ENCODE peak calls at places on chromosome X, in nine cellular contexts. One of them, this sample, is unnamed.

GRCh38 chrX:102599084-102599949 is at the start of gene ARMCX5:
- DNase-seq in aorta: peak; percentile 81
- DNase-seq in tibial nerve: peak; percentile 44
- DNase-seq in heart right ventricle: peak; percentile 74
- DNase-seq in cardiac muscle cell: peak; percentile 82
- DNase-seq in pancreas: peak; percentile 66
- DNase-seq in HCT116: peak; percentile 84
- DNase-seq in hepatocyte: peak; percentile 89
- DNase-seq in suprapubic skin: peak; percentile 75
- DNase-seq in this sample: peak; percentile 43

GRCh38 chrX:153983321-153983729 is 10.8 kb downstream of the TMEM187 start:
- DNase-seq in aorta: no peak
- DNase-seq in tibial nerve: no peak
- DNase-seq in heart right ventricle: no peak
- DNase-seq in cardiac muscle cell: no peak
- DNase-seq in pancreas: no peak
- DNase-seq in HCT116: no peak
- DNase-seq in hepatocyte: no peak
- DNase-seq in suprapubic skin: no peak
- DNase-seq in this sample: no peak

GRCh38 chrX:40094900-40095587 is 2.7 kb downstream of the BCOR start:
- DNase-seq in aorta: no peak
- DNase-seq in tibial nerve: no peak
- DNase-seq in heart right ventricle: no peak
- DNase-seq in cardiac muscle cell: no peak
- DNase-seq in pancreas: no peak
- DNase-seq in HCT116: no peak
- DNase-seq in hepatocyte: no peak
- DNase-seq in suprapubic skin: no peak
- DNase-seq in this sample: no peak

GRCh38 chrX:46653482-46653881 is 79.9 kb downstream of the CHST7 start:
- DNase-seq in aorta: no peak
- DNase-seq in tibial nerve: no peak
- DNase-seq in heart right ventricle: no peak
- DNase-seq in cardiac muscle cell: peak; percentile 23
- DNase-seq in pancreas: no peak
- DNase-seq in HCT116: no peak
- DNase-seq in hepatocyte: peak; percentile 16
- DNase-seq in suprapubic skin: no peak
- DNase-seq in this sample: no peak

GRCh38 chrX:139828830-139829229 is 104.0 kb downstream of the ATP11C start:
- DNase-seq in aorta: no peak
- DNase-seq in tibial nerve: no peak
- DNase-seq in heart right ventricle: no peak
- DNase-seq in cardiac muscle cell: no peak
- DNase-seq in pancreas: no peak
- DNase-seq in HCT116: no peak
- DNase-seq in hepatocyte: no peak
- DNase-seq in suprapubic skin: no peak
- DNase-seq in this sample: no peak

GRCh38 chrX:107677501-107677901 is 49.2 kb downstream of the PRPS1 start:
- DNase-seq in aorta: no peak
- DNase-seq in tibial nerve: no peak
- DNase-seq in heart right ventricle: no peak
- DNase-seq in cardiac muscle cell: peak; percentile 29
- DNase-seq in pancreas: no peak
- DNase-seq in HCT116: no peak
- DNase-seq in hepatocyte: no peak
- DNase-seq in suprapubic skin: no peak
- DNase-seq in this sample: no peak

GRCh38 chrX:132491191-132491590 is 2.4 kb upstream of the MBNL3 start:
- DNase-seq in aorta: no peak
- DNase-seq in tibial nerve: no peak
- DNase-seq in heart right ventricle: no peak
- DNase-seq in cardiac muscle cell: no peak
- DNase-seq in pancreas: no peak
- DNase-seq in HCT116: no peak
- DNase-seq in hepatocyte: peak; percentile 19
- DNase-seq in suprapubic skin: no peak
- DNase-seq in this sample: no peak

GRCh38 chrX:138791551-138791950 is 80.0 kb upstream of the FGF13 start:
- DNase-seq in aorta: no peak
- DNase-seq in tibial nerve: no peak
- DNase-seq in heart right ventricle: no peak
- DNase-seq in cardiac muscle cell: no peak
- DNase-seq in pancreas: no peak
- DNase-seq in HCT116: no peak
- DNase-seq in hepatocyte: no peak
- DNase-seq in suprapubic skin: no peak
- DNase-seq in this sample: no peak

GRCh38 chrX:94058728-94059382 is 384.8 kb downstream of the FAM133A start:
- DNase-seq in aorta: no peak
- DNase-seq in tibial nerve: no peak
- DNase-seq in heart right ventricle: peak; percentile 3
- DNase-seq in cardiac muscle cell: peak; percentile 62
- DNase-seq in pancreas: no peak
- DNase-seq in HCT116: no peak
- DNase-seq in hepatocyte: peak; percentile 76
- DNase-seq in suprapubic skin: no peak
- DNase-seq in this sample: no peak

GRCh38 chrX:122856205-122856604 is 327.9 kb upstream of the GRIA3 start:
- DNase-seq in aorta: no peak
- DNase-seq in tibial nerve: no peak
- DNase-seq in heart right ventricle: no peak
- DNase-seq in cardiac muscle cell: no peak
- DNase-seq in pancreas: no peak
- DNase-seq in HCT116: no peak
- DNase-seq in hepatocyte: no peak
- DNase-seq in suprapubic skin: no peak
- DNase-seq in this sample: no peak

GRCh38 chrX:120671963-120672362 is 42.1 kb upstream of the C1GALT1C1 start:
- DNase-seq in aorta: no peak
- DNase-seq in tibial nerve: no peak
- DNase-seq in heart right ventricle: no peak
- DNase-seq in cardiac muscle cell: no peak
- DNase-seq in pancreas: no peak
- DNase-seq in HCT116: no peak
- DNase-seq in hepatocyte: no peak
- DNase-seq in suprapubic skin: no peak
- DNase-seq in this sample: no peak

GRCh38 chrX:1106478-1107210 is 105.8 kb downstream of the CRLF2 start:
- DNase-seq in aorta: no peak
- DNase-seq in tibial nerve: no peak
- DNase-seq in heart right ventricle: no peak
- DNase-seq in cardiac muscle cell: no peak
- DNase-seq in pancreas: no peak
- DNase-seq in HCT116: no peak
- DNase-seq in hepatocyte: no peak
- DNase-seq in suprapubic skin: no peak
- DNase-seq in this sample: no peak

GRCh38 chrX:8815460-8816065 is 14.4 kb upstream of the FAM9A start:
- DNase-seq in aorta: no peak
- DNase-seq in tibial nerve: no peak
- DNase-seq in heart right ventricle: peak; percentile 13
- DNase-seq in cardiac muscle cell: peak; percentile 77
- DNase-seq in pancreas: no peak
- DNase-seq in HCT116: peak; percentile 2
- DNase-seq in hepatocyte: peak; percentile 66
- DNase-seq in suprapubic skin: no peak
- DNase-seq in this sample: no peak

GRCh38 chrX:106170318-106170717 is 2.2 kb downstream of the PWWP3B start:
- DNase-seq in aorta: no peak
- DNase-seq in tibial nerve: no peak
- DNase-seq in heart right ventricle: no peak
- DNase-seq in cardiac muscle cell: peak; percentile 46
- DNase-seq in pancreas: no peak
- DNase-seq in HCT116: peak; percentile 8
- DNase-seq in hepatocyte: peak; percentile 21
- DNase-seq in suprapubic skin: no peak
- DNase-seq in this sample: no peak

GRCh38 chrX:82816572-82816971 is 691.5 kb upstream of the POU3F4 start:
- DNase-seq in aorta: no peak
- DNase-seq in tibial nerve: no peak
- DNase-seq in heart right ventricle: no peak
- DNase-seq in cardiac muscle cell: no peak
- DNase-seq in pancreas: no peak
- DNase-seq in HCT116: peak; percentile 18
- DNase-seq in hepatocyte: no peak
- DNase-seq in suprapubic skin: no peak
- DNase-seq in this sample: no peak

GRCh38 chrX:153465691-153466380 is 4.5 kb downstream of the HAUS7 start:
- DNase-seq in aorta: no peak
- DNase-seq in tibial nerve: no peak
- DNase-seq in heart right ventricle: no peak
- DNase-seq in cardiac muscle cell: no peak
- DNase-seq in pancreas: no peak
- DNase-seq in HCT116: no peak
- DNase-seq in hepatocyte: no peak
- DNase-seq in suprapubic skin: no peak
- DNase-seq in this sample: no peak

GRCh38 chrX:120752431-120753128 is 122.7 kb upstream of the C1GALT1C1 start:
- DNase-seq in aorta: no peak
- DNase-seq in tibial nerve: no peak
- DNase-seq in heart right ventricle: no peak
- DNase-seq in cardiac muscle cell: no peak
- DNase-seq in pancreas: no peak
- DNase-seq in HCT116: no peak
- DNase-seq in hepatocyte: no peak
- DNase-seq in suprapubic skin: no peak
- DNase-seq in this sample: no peak

GRCh38 chrX:50838820-50839600 is 25.0 kb upstream of the SHROOM4 start:
- DNase-seq in aorta: no peak
- DNase-seq in tibial nerve: no peak
- DNase-seq in heart right ventricle: peak; percentile 4
- DNase-seq in cardiac muscle cell: no peak
- DNase-seq in pancreas: no peak
- DNase-seq in HCT116: no peak
- DNase-seq in hepatocyte: no peak
- DNase-seq in suprapubic skin: no peak
- DNase-seq in this sample: peak; percentile 44

GRCh38 chrX:75596178-75596577 is 73.3 kb upstream of the ZDHHC15 start:
- DNase-seq in aorta: no peak
- DNase-seq in tibial nerve: no peak
- DNase-seq in heart right ventricle: peak; percentile 36
- DNase-seq in cardiac muscle cell: no peak
- DNase-seq in pancreas: no peak
- DNase-seq in HCT116: no peak
- DNase-seq in hepatocyte: no peak
- DNase-seq in suprapubic skin: no peak
- DNase-seq in this sample: no peak

DNA sequence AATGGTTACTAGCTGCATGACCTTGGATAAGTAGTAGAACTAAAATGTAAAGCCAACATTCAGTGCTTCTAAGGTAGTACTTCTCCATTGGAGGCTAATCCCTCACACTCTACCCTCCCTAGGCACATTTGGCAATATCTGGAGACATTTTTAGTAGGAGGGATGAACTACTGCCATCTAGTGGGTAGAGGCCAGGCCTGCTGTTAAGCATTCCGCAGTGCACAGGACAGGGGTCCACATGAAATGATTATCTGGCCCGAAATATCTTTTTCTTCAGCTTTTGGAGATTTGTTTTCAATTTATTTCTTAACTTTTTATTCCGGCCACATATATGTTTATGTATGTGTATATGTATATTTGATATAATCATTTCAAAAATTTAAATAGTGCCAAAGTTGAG is 36.0 kb upstream of the SPANXC start:
- DNase-seq in aorta: no peak
- DNase-seq in tibial nerve: no peak
- DNase-seq in heart right ventricle: no peak
- DNase-seq in cardiac muscle cell: peak; percentile 31
- DNase-seq in pancreas: no peak
- DNase-seq in HCT116: no peak
- DNase-seq in hepatocyte: peak; percentile 28
- DNase-seq in suprapubic skin: no peak
- DNase-seq in this sample: no peak
- H3K27me3 ChIP-seq in aorta: no peaks in the 10 kb centered on the region
- H3K27me3 ChIP-seq in tibial nerve: no peaks in the 10 kb centered on the region
- H3K27me3 ChIP-seq in heart right ventricle: no peaks in the 10 kb centered on the region
- H3K27me3 ChIP-seq in cardiac muscle cell: no peaks in the 10 kb centered on the region
- H3K27me3 ChIP-seq in pancreas: no peaks in the 10 kb centered on the region
- H3K27me3 ChIP-seq in HCT116: no peaks in the 10 kb centered on the region
- H3K27me3 ChIP-seq in hepatocyte: no peaks in the 10 kb centered on the region
- H3K27me3 ChIP-seq in suprapubic skin: no peaks in the 10 kb centered on the region
- H3K27me3 ChIP-seq in this sample: no peaks in the 10 kb centered on the region

GRCh38 chrX:53244610-53245009 is 19.6 kb upstream of the KDM5C start:
- DNase-seq in aorta: no peak
- DNase-seq in tibial nerve: no peak
- DNase-seq in heart right ventricle: no peak
- DNase-seq in cardiac muscle cell: no peak
- DNase-seq in pancreas: no peak
- DNase-seq in HCT116: no peak
- DNase-seq in hepatocyte: no peak
- DNase-seq in suprapubic skin: no peak
- DNase-seq in this sample: no peak
- H3K27me3 ChIP-seq in aorta: no peaks in the 10 kb centered on the region
- H3K27me3 ChIP-seq in tibial nerve: peaks cover 12% of the 10 kb centered on the region
- H3K27me3 ChIP-seq in heart right ventricle: no peaks in the 10 kb centered on the region
- H3K27me3 ChIP-seq in cardiac muscle cell: no peaks in the 10 kb centered on the region
- H3K27me3 ChIP-seq in pancreas: no peaks in the 10 kb centered on the region
- H3K27me3 ChIP-seq in HCT116: no peaks in the 10 kb centered on the region
- H3K27me3 ChIP-seq in hepatocyte: no peaks in the 10 kb centered on the region
- H3K27me3 ChIP-seq in suprapubic skin: no peaks in the 10 kb centered on the region
- H3K27me3 ChIP-seq in this sample: no peaks in the 10 kb centered on the region

DNA sequence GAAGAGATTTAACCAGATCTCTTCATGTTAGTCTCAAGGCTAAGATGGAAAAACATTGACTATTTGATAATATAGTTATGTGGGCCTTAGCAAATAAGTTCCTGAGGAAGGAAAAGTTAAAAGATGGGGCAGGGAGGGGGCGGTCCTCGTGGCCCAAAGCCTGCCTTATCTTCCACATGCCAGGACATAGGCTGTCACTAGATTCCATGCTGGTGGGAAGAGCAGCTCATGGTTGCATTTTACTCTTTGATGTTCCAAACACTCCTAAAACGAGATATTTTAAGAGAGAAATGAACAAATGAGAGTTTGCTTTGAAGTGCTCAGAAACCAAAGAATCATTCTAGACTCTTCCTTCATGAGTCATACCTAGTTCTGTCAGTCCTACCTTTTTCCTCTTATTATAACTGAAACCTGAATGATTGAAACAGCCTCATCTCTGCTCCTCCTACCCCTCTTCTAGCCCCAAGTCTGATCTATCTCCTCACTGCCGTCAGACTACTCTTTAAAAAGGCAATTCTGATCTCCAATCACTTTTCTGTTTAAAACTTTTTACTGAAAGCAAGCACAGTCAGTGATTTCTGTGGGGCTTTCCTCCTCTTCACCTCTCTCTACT is 25.1 kb downstream of the RAB9B start:
- DNase-seq in aorta: no peak
- DNase-seq in tibial nerve: no peak
- DNase-seq in heart right ventricle: no peak
- DNase-seq in cardiac muscle cell: no peak
- DNase-seq in pancreas: no peak
- DNase-seq in HCT116: no peak
- DNase-seq in hepatocyte: no peak
- DNase-seq in suprapubic skin: no peak
- DNase-seq in this sample: no peak
- H3K27me3 ChIP-seq in aorta: no peaks in the 10 kb centered on the region
- H3K27me3 ChIP-seq in tibial nerve: peaks cover 26% of the 10 kb centered on the region
- H3K27me3 ChIP-seq in heart right ventricle: no peaks in the 10 kb centered on the region
- H3K27me3 ChIP-seq in cardiac muscle cell: no peaks in the 10 kb centered on the region
- H3K27me3 ChIP-seq in pancreas: no peaks in the 10 kb centered on the region
- H3K27me3 ChIP-seq in HCT116: peaks cover 3% of the 10 kb centered on the region
- H3K27me3 ChIP-seq in hepatocyte: no peaks in the 10 kb centered on the region
- H3K27me3 ChIP-seq in suprapubic skin: no peaks in the 10 kb centered on the region
- H3K27me3 ChIP-seq in this sample: no peaks in the 10 kb centered on the region

GRCh38 chrX:49243166-49243565 is 7.9 kb downstream of the CCDC22 start:
- DNase-seq in aorta: no peak
- DNase-seq in tibial nerve: no peak
- DNase-seq in heart right ventricle: no peak
- DNase-seq in cardiac muscle cell: no peak
- DNase-seq in pancreas: no peak
- DNase-seq in HCT116: no peak
- DNase-seq in hepatocyte: no peak
- DNase-seq in suprapubic skin: no peak
- DNase-seq in this sample: no peak
- H3K27me3 ChIP-seq in aorta: no peaks in the 10 kb centered on the region
- H3K27me3 ChIP-seq in tibial nerve: no peaks in the 10 kb centered on the region
- H3K27me3 ChIP-seq in heart right ventricle: no peaks in the 10 kb centered on the region
- H3K27me3 ChIP-seq in cardiac muscle cell: no peaks in the 10 kb centered on the region
- H3K27me3 ChIP-seq in pancreas: no peaks in the 10 kb centered on the region
- H3K27me3 ChIP-seq in HCT116: no peaks in the 10 kb centered on the region
- H3K27me3 ChIP-seq in hepatocyte: no peaks in the 10 kb centered on the region
- H3K27me3 ChIP-seq in suprapubic skin: no peaks in the 10 kb centered on the region
- H3K27me3 ChIP-seq in this sample: no peaks in the 10 kb centered on the region

This sample was measured in kidney epithelial cell.